ENCODE peak calls at places on chromosome 15, in five cellular contexts. W is GM23338, A is A673, G is sigmoid colon, R is cardiac muscle cell. B is an unnamed sample.

GRCh38 chr15:37099321-37100108 is 834 bp downstream of the MEIS2 start:
- DNase-seq in A (peak; percentile 36), W (peak; percentile 42), G (peak; percentile 81), R (no peak), B (peak; percentile 52)

GRCh38 chr15:28918141-28918983 is 32.6 kb downstream of the APBA2 start:
- DNase-seq in A (no peak), W (peak; percentile 95), R (peak; percentile 46), G (peak; percentile 57), B (peak; percentile 95)

GRCh38 chr15:99475754-99476412 is 89.9 kb upstream of the MEF2A start:
- DNase-seq in G (peak; percentile 30), A (no peak), R (no peak), W (no peak), B (peak; percentile 28)

GRCh38 chr15:78007965-78008886 is 69.3 kb downstream of the TBC1D2B start:
- DNase-seq in R (no peak), W (no peak), G (peak; percentile 94), A (no peak), B (no peak)

GRCh38 chr15:40258544-40258943 is 19.7 kb downstream of the PAK6 start:
- DNase-seq in W (peak; percentile 78), G (no peak), R (no peak), A (no peak), B (peak; percentile 85)

GRCh38 chr15:97998307-97999071 is 38.0 kb downstream of the ARRDC4 start:
- DNase-seq in G (no peak), R (no peak), W (no peak), A (peak; percentile 72), B (no peak)

GRCh38 chr15:59205839-59206622 is 612 bp upstream of the LDHAL6B start:
- DNase-seq in G (no peak), R (no peak), W (no peak), A (no peak), B (no peak)

GRCh38 chr15:88849376-88850122 is 45.8 kb downstream of the HAPLN3 start:
- DNase-seq in G (no peak), A (no peak), R (peak; percentile 22), W (no peak), B (no peak)

GRCh38 chr15:58355352-58355964 is 76.3 kb upstream of the LIPC start:
- DNase-seq in A (no peak), G (no peak), R (no peak), W (no peak), B (no peak)

GRCh38 chr15:80152896-80153876 is at the start of gene FAH:
- DNase-seq in R (peak; percentile 85), G (no peak), A (peak; percentile 42), W (peak; percentile 48), B (no peak)

GRCh38 chr15:65082303-65082958 is 5.9 kb downstream of the KBTBD13 start:
- DNase-seq in W (peak; percentile 62), G (no peak), A (peak; percentile 32), R (peak; percentile 45), B (no peak)

GRCh38 chr15:84750583-84751092 is 2.2 kb downstream of the ZNF592 start:
- DNase-seq in G (no peak), W (no peak), R (no peak), A (no peak), B (no peak)

GRCh38 chr15:37015476-37015875 is 84.9 kb downstream of the MEIS2 start:
- DNase-seq in A (peak; percentile 14), W (peak; percentile 34), R (no peak), G (no peak), B (peak; percentile 19)

GRCh38 chr15:36784098-36784670 is 204.8 kb downstream of the CDIN1 start:
- DNase-seq in A (no peak), W (no peak), R (no peak), G (no peak), B (no peak)

GRCh38 chr15:74364936-74365618 is 2.4 kb downstream of the CYP11A1 start:
- DNase-seq in W (peak; percentile 54), G (peak; percentile 38), R (no peak), A (no peak), B (peak; percentile 70)

GRCh38 chr15:74367296-74367854 is at the start of gene CYP11A1:
- DNase-seq in A (no peak), G (peak; percentile 38), R (no peak), W (no peak), B (peak; percentile 28)

GRCh38 chr15:74365619-74366445 is 1.6 kb downstream of the CYP11A1 start:
- DNase-seq in G (peak; percentile 81), R (peak; percentile 73), A (no peak), W (peak; percentile 72), B (peak; percentile 85)

GRCh38 chr15:74368121-74368520 is 675 bp upstream of the CYP11A1 start:
- DNase-seq in R (no peak), W (no peak), A (no peak), G (peak; percentile 20), B (peak; percentile 16)

DNA sequence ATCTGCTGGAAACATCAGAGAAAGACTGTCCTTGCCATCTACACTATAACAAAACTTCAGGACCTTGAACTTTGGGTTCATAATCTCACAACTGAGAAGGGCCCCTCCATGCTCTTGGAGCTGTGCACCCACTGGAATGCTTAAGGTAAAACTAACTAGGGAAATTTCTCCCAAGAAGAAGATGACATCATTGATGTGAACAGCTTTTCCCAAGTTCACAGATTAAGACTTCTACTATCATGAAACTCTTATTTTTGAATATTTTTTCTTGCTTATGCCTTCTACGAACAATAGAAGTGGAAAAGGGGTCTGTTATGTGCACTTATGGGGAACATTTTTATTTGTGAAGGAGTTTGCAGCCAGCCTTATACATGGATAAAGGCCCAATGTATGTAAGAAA is 5.0 kb downstream of the CYP11A1 start:
- DNase-seq in W (no peak), G (no peak), R (no peak), A (no peak), B (no peak)
- H3K27me3 ChIP-seq in W (peaks cover 40% of the 10 kb centered on the region), G (peaks cover 31% of the 10 kb centered on the region), R (peaks cover 3% of the 10 kb centered on the region), A (peaks cover 24% of the 10 kb centered on the region), B (peaks cover 4% of the 10 kb centered on the region)

GRCh38 chr15:44879066-44879465 is 77.4 kb upstream of the TERB2 start:
- DNase-seq in W (no peak), R (no peak), A (no peak), G (no peak), B (no peak)

GRCh38 chr15:44882499-44882968 is 74.0 kb upstream of the TERB2 start:
- DNase-seq in A (no peak), G (no peak), W (no peak), R (no peak), B (no peak)

GRCh38 chr15:44883219-44883900 is 73.1 kb upstream of the TERB2 start:
- DNase-seq in G (no peak), R (no peak), W (no peak), A (no peak), B (no peak)
- H3K4me3 ChIP-seq in G (no peak overlapping the region), R (no peak overlapping the region), W (no peak overlapping the region), A (no peak overlapping the region), B (no peak overlapping the region)

GRCh38 chr15:92902020-92902419 is 1.9 kb downstream of the CHD2 start:
- DNase-seq in A (no peak), G (no peak), W (no peak), R (no peak), B (no peak)
- H3K36me3 ChIP-seq in A (peaks cover 46% of the 10 kb centered on the region), G (peaks cover 6% of the 10 kb centered on the region), W (peaks cover 4% of the 10 kb centered on the region), R (peaks cover 17% of the 10 kb centered on the region), B (peaks cover 4% of the 10 kb centered on the region)

DNA sequence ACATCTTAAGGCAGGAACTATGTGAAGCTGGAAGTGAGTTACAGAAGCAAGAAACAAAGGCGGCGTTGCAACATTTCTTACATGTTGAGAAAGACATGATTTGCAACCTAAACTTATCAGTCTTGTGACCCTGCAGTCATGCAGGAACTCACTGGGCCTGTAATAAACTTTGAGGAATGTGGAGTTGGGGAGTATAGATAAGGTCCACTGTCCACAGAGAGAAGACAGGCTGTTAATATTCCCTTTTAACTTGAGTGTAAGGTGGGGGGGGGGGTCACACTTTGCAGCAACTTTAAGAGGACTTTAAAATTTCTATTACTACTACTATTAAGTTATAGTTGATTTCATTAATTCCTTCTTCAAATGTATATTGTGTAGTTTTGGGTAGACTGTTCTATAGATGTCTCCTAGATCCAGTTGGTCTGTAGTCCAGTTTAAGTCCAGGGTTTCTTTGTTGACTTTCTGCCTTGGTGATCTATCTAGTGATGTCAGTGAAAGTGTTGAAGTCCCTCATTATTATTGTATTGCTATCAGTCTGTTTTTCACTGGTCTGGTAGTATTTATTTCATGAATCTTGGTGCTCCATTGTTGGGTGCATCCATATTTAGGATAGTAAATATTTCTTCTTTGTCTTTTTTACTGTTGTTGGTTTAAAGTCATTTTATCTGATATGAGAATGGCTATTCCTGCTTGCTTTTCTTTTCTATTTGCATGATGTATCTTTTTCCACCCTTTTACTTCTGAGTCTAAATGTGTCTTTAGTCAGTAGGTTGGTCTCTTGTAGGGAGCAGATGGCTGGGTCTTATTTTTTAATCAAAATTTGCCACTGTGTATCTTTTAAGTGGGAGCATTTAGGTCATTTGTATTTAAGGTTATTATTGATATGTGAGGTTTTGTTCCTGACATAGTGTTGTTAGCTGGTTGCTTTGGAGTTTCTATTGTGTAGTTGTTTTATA is 15.6 kb upstream of the FAM98B start:
- DNase-seq in W (no peak), R (no peak), A (no peak), G (no peak), B (no peak)
- H3K27me3 ChIP-seq in W (no peaks in the 10 kb centered on the region), R (peaks cover 4% of the 10 kb centered on the region), A (peaks cover 14% of the 10 kb centered on the region), G (no peaks in the 10 kb centered on the region), B (no peaks in the 10 kb centered on the region)

GRCh38 chr15:51955514-51955913 is 16.1 kb downstream of the LEO1 start:
- DNase-seq in G (no peak), A (no peak), R (no peak), W (no peak), B (no peak)
- H3K4me3 ChIP-seq in G (no peak overlapping the region), A (no peak overlapping the region), R (no peak overlapping the region), W (no peak overlapping the region), B (no peak overlapping the region)

GRCh38 chr15:74414081-74414580 is 19.6 kb downstream of the SEMA7A start:
- DNase-seq in G (no peak), R (no peak), W (no peak), A (no peak), B (no peak)
- H3K36me3 ChIP-seq in G (no peaks in the 10 kb centered on the region), R (no peaks in the 10 kb centered on the region), W (no peaks in the 10 kb centered on the region), A (no peaks in the 10 kb centered on the region), B (peaks cover 6% of the 10 kb centered on the region)

GRCh38 chr15:68712886-68713285 is 107.8 kb downstream of the ANP32A start:
- DNase-seq in R (no peak), W (no peak), A (no peak), G (no peak), B (no peak)

GRCh38 chr15:68713874-68714273 is 106.8 kb downstream of the ANP32A start:
- DNase-seq in W (no peak), A (no peak), R (no peak), G (no peak), B (no peak)

GRCh38 chr15:68710536-68710935 is 110.2 kb downstream of the ANP32A start:
- DNase-seq in W (no peak), R (no peak), A (no peak), G (no peak), B (no peak)

GRCh38 chr15:68709826-68710225 is 110.9 kb downstream of the ANP32A start:
- DNase-seq in G (no peak), W (no peak), A (no peak), R (no peak), B (no peak)

GRCh38 chr15:68711406-68711805 is 109.3 kb downstream of the ANP32A start:
- DNase-seq in W (no peak), G (no peak), A (no peak), R (no peak), B (no peak)
- H3K27me3 ChIP-seq in W (no peaks in the 10 kb centered on the region), G (no peaks in the 10 kb centered on the region), A (no peaks in the 10 kb centered on the region), R (no peaks in the 10 kb centered on the region), B (no peaks in the 10 kb centered on the region)

B was measured in H7.